ENCODE peak calls at places on chromosomes 11 and 22, in four cellular contexts. L is Kasumi-1, X is MM.1S, Y is AG04450. Z is an unnamed sample.

GRCh38 chr11:41382927-41383326 is 76.5 kb downstream of the LRRC4C start:
- DNase-seq in Y (no peak), L (no peak), X (no peak), Z (no peak)

GRCh38 chr22:50672041-50672440 is 582 bp upstream of the SHANK3 start:
- DNase-seq in Y (no peak), L (no peak), X (no peak), Z (no peak)

GRCh38 chr11:116901211-116901610 is 63.8 kb upstream of the APOA1 start:
- DNase-seq in L (no peak), Y (no peak), X (no peak), Z (no peak)

GRCh38 chr11:118443590-118444218 is 7.4 kb downstream of the KMT2A start:
- DNase-seq in L (no peak), X (no peak), Y (no peak), Z (no peak)

GRCh38 chr22:26476705-26477340 is 6.8 kb downstream of the HPS4 start:
- DNase-seq in X (no peak), Y (peak; percentile 16), L (peak; percentile 24), Z (no peak)

GRCh38 chr22:27761036-27761435 is 40.5 kb downstream of the MN1 start:
- DNase-seq in X (no peak), L (no peak), Y (no peak), Z (no peak)

GRCh38 chr22:16949561-16949960 is 58.5 kb downstream of the GAB4 start:
- DNase-seq in Y (no peak), X (no peak), L (no peak), Z (no peak)

GRCh38 chr11:64223001-64223651 is 2.9 kb downstream of the TRPT1 start:
- DNase-seq in X (no peak), L (no peak), Y (no peak), Z (no peak)

GRCh38 chr11:22192642-22193347 is at the start of gene ANO5:
- DNase-seq in L (no peak), X (peak; percentile 56), Y (no peak), Z (no peak)

GRCh38 chr11:29773656-29774264 is 243.1 kb downstream of the KCNA4 start:
- DNase-seq in X (no peak), Y (no peak), L (no peak), Z (no peak)

GRCh38 chr11:109085708-109086373 is 336.1 kb upstream of the C11orf87 start:
- DNase-seq in Y (no peak), L (no peak), X (peak; percentile 86), Z (no peak)

GRCh38 chr11:12831471-12832202 is 157.4 kb downstream of the TEAD1 start:
- DNase-seq in L (no peak), X (no peak), Y (no peak), Z (no peak)

GRCh38 chr11:72609045-72609444 is 65.2 kb downstream of the PDE2A start:
- DNase-seq in Y (no peak), L (peak; percentile 67), X (peak; percentile 38), Z (peak; percentile 73)

GRCh38 chr22:27990879-27991278 is 71.8 kb upstream of the PITPNB start:
- DNase-seq in X (no peak), Y (no peak), L (peak; percentile 44), Z (peak; percentile 30)

GRCh38 chr11:120139316-120140069 is 1.6 kb upstream of the TRIM29 start:
- DNase-seq in X (no peak), L (no peak), Y (no peak), Z (no peak)

GRCh38 chr11:84091212-84091986 is 805.2 kb upstream of the CCDC90B start:
- DNase-seq in L (no peak), X (no peak), Y (no peak), Z (no peak)

GRCh38 chr11:76408171-76408965 is 27.2 kb downstream of the GVQW3 start:
- DNase-seq in Y (no peak), L (no peak), X (no peak), Z (no peak)

GRCh38 chr11:77799338-77799737 is 21.2 kb downstream of the RSF1 start:
- DNase-seq in Y (no peak), X (no peak), L (no peak), Z (no peak)

GRCh38 chr11:134275534-134276395 is at the start of gene GLB1L3:
- DNase-seq in X (peak; percentile 77), Y (no peak), L (peak; percentile 25), Z (no peak)

GRCh38 chr11:14253437-14253836 is 105.5 kb downstream of the RRAS2 start:
- DNase-seq in Y (no peak), L (no peak), X (no peak), Z (no peak)

GRCh38 chr11:60870733-60871377 is 3.5 kb downstream of the ZP1 start:
- DNase-seq in L (no peak), X (peak; percentile 31), Y (no peak), Z (no peak)

GRCh38 chr11:64036081-64037026 is 623 bp downstream of the FLRT1 start:
- DNase-seq in Y (no peak), L (peak; percentile 55), X (no peak), Z (no peak)

GRCh38 chr22:21734540-21735197 is 925 bp downstream of the YPEL1 start:
- DNase-seq in L (peak; percentile 21), Y (no peak), X (peak; percentile 37), Z (peak; percentile 57)

GRCh38 chr22:48492371-48493320 is 1335.0 kb downstream of the BRD1 start:
- DNase-seq in L (peak; percentile 75), X (peak; percentile 82), Y (peak; percentile 4), Z (peak; percentile 82)

GRCh38 chr11:78562398-78562797 is 12.3 kb downstream of the NARS2 start:
- DNase-seq in Y (no peak), X (no peak), L (no peak), Z (no peak)

GRCh38 chr11:133911169-133911568 is 45.6 kb downstream of the IGSF9B start:
- DNase-seq in Y (no peak), L (peak; percentile 3), X (no peak), Z (peak; percentile 43)

GRCh38 chr11:95556342-95557151 is 233.0 kb downstream of the FAM76B start:
- DNase-seq in L (no peak), Y (peak; percentile 23), X (peak; percentile 71), Z (no peak)

GRCh38 chr11:74493816-74494630 is 499 bp upstream of the LIPT2 start:
- DNase-seq in X (no peak), L (peak; percentile 34), Y (no peak), Z (no peak)

GRCh38 chr11:57818812-57819211 is 57.2 kb downstream of the CTNND1 start:
- DNase-seq in L (no peak), X (no peak), Y (no peak), Z (no peak)

GRCh38 chr11:58739725-58740430 is 8.1 kb upstream of the GLYAT start:
- DNase-seq in X (peak; percentile 29), Y (no peak), L (no peak), Z (no peak)

GRCh38 chr11:113664069-113664980 is 41.8 kb downstream of the TMPRSS5 start:
- DNase-seq in X (no peak), Y (no peak), L (no peak), Z (no peak)

GRCh38 chr11:71991494-71991893 is 7.2 kb upstream of the IL18BP start:
- DNase-seq in Y (no peak), X (no peak), L (peak; percentile 81), Z (peak; percentile 41)

GRCh38 chr22:25880524-25880923 is 138.5 kb downstream of the MYO18B start:
- DNase-seq in Y (no peak), X (no peak), L (no peak), Z (no peak)

GRCh38 chr11:77270921-77271320 is 30.6 kb downstream of the GDPD4 start:
- DNase-seq in L (no peak), Y (no peak), X (no peak), Z (no peak)

GRCh38 chr11:17479284-17480214 is 2.9 kb upstream of the ABCC8 start:
- DNase-seq in L (no peak), Y (no peak), X (no peak), Z (no peak)

GRCh38 chr11:43327987-43328386 is 16.2 kb downstream of the API5 start:
- DNase-seq in Y (peak; percentile 89), X (no peak), L (no peak), Z (no peak)